ENCODE peak calls at places on chromosomes 11 and 22, in four cellular contexts. H, I, U and O are unnamed samples.
A peak's percentile ranks its signal among the peaks of the same experiment; 100 is the strongest.

GRCh38 chr11:122803306-122803705 is 35.0 kb upstream of the CRTAM start:
- DNase-seq in U (no peak), H (no peak), I (no peak), O (no peak)

GRCh38 chr22:36405221-36405631 is 17.5 kb upstream of the MYH9 start:
- DNase-seq in H (no peak), U (peak; percentile 16), I (no peak), O (no peak)

GRCh38 chr11:2886191-2886894 is 768 bp upstream of the CDKN1C start:
- DNase-seq in U (no peak), H (peak; percentile 85), I (no peak), O (peak; percentile 73)

GRCh38 chr22:26777402-26777801 is 120.0 kb downstream of the MIAT start:
- DNase-seq in H (no peak), U (no peak), I (peak; percentile 89), O (no peak)

GRCh38 chr11:68021167-68021787 is 9.2 kb upstream of the NDUFS8 start:
- DNase-seq in I (peak; percentile 70), H (no peak), U (no peak), O (no peak)

GRCh38 chr11:19963697-19964340 is 196.5 kb downstream of the DBX1 start:
- DNase-seq in U (no peak), H (no peak), I (no peak), O (no peak)

GRCh38 chr11:36352919-36353318 is 56.8 kb downstream of the PRR5L start:
- DNase-seq in I (no peak), U (peak; percentile 67), H (no peak), O (no peak)

GRCh38 chr11:104033561-104033960 is 2.9 kb upstream of the DDI1 start:
- DNase-seq in H (no peak), U (no peak), I (no peak), O (no peak)

GRCh38 chr11:5380740-5381342 is 2.8 kb upstream of the OR51M1 start:
- DNase-seq in H (no peak), U (no peak), I (peak; percentile 55), O (peak; percentile 48)

GRCh38 chr11:17923213-17923612 is 89.6 kb downstream of the SERGEF start:
- DNase-seq in U (no peak), I (no peak), H (no peak), O (no peak)

GRCh38 chr11:34027516-34028406 is 23.8 kb upstream of the CAPRIN1 start:
- DNase-seq in I (no peak), U (no peak), H (no peak), O (no peak)

GRCh38 chr11:23789938-23790371 is 706.9 kb upstream of the LUZP2 start:
- DNase-seq in U (no peak), H (no peak), I (peak; percentile 7), O (no peak)

GRCh38 chr11:37689951-37690350 is 1091.9 kb upstream of the RAG2 start:
- DNase-seq in U (no peak), H (no peak), I (no peak), O (no peak)

GRCh38 chr11:92409347-92409746 is 184.7 kb downstream of the FAT3 start:
- DNase-seq in I (no peak), U (no peak), H (no peak), O (no peak)

DNA sequence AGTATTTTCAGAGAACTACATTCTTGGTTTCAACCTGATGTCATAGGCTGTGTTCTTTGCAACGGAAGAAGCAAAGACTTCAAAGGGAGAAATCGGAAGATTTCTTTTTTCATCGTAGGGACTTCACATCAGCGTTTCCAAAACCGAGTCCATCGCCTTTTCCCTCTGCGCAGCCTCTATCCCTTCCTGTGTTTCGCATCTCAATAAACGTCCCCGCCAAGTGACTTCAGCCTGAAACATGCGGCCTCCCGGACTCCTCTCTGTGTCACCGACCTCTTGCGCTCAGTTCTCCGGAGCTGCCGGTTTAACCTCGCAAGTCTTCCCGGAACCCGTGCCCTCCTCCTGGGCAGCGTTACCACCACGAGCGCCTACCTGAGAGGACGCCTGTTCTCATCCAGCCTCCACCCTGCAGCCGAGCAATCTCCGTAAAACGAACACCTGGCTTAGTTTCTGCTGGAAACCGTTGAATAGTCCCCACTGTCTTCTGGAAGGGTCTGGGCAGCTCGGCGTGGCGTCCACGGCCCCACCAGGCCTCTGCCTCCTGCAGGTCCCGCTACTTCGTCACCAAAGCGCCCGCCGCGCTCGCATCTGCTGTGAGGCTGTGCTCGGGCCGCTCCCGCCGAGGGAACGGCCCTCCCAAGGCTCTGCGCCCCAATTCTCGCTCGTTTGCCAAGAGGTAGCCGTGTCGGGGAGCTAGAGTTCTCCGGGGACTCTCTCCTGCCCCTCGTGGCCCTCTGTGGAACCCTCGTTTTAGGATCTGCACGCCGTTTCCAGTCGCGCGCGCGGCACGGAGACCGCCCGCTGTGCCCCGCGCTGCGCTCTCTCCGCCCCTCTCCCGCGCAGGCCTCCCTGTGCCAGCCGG is at the start of gene GLB1L3:
- DNase-seq in I (no peak), U (peak; percentile 62), H (no peak), O (peak; percentile 71)
- H3K27me3 ChIP-seq in I (peaks cover 74% of the 10 kb centered on the region), U (no peaks in the 10 kb centered on the region), H (no peaks in the 10 kb centered on the region), O (peaks cover 39% of the 10 kb centered on the region)

GRCh38 chr11:69911310-69912160 is 92.3 kb upstream of the FGF3 start:
- DNase-seq in U (no peak), H (no peak), I (peak; percentile 6), O (no peak)
- H3K27me3 ChIP-seq in U (no peaks in the 10 kb centered on the region), H (no peaks in the 10 kb centered on the region), I (peaks cover 9% of the 10 kb centered on the region), O (peaks cover 32% of the 10 kb centered on the region)

GRCh38 chr22:29311468-29312217 is 3.9 kb downstream of the RASL10A start:
- DNase-seq in H (no peak), I (peak; percentile 29), U (no peak), O (peak; percentile 36)
- H3K27me3 ChIP-seq in H (no peaks in the 10 kb centered on the region), I (peaks cover 22% of the 10 kb centered on the region), U (peaks cover 18% of the 10 kb centered on the region), O (no peaks in the 10 kb centered on the region)

GRCh38 chr11:44335052-44335894 is 25.3 kb upstream of the ALX4 start:
- DNase-seq in I (no peak), H (no peak), U (no peak), O (no peak)

GRCh38 chr11:44338721-44339529 is 29.0 kb upstream of the ALX4 start:
- DNase-seq in H (no peak), U (no peak), I (no peak), O (no peak)

GRCh38 chr11:44339530-44339883 is 29.6 kb upstream of the ALX4 start:
- DNase-seq in I (no peak), U (no peak), H (no peak), O (no peak)

GRCh38 chr11:44340656-44341055 is 30.7 kb upstream of the ALX4 start:
- DNase-seq in H (no peak), I (no peak), U (no peak), O (no peak)

GRCh38 chr11:44338031-44338430 is 28.1 kb upstream of the ALX4 start:
- DNase-seq in U (no peak), I (no peak), H (no peak), O (no peak)
- H3K27me3 ChIP-seq in U (no peaks in the 10 kb centered on the region), I (peaks cover 32% of the 10 kb centered on the region), H (no peaks in the 10 kb centered on the region), O (peaks cover 50% of the 10 kb centered on the region)